ENCODE peak calls at places on chromosomes 11 and 22, in five cellular contexts. One of them, this sample, is unnamed.

GRCh38 chr11:45880772-45881570 is 4.5 kb upstream of the MAPK8IP1 start:
- DNase-seq in lower lobe of right lung: no peak
- DNase-seq in activated T-helper 1 cell treated with anti-CD3 and anti-CD28 coated beads, Interleukin-2, amount 50 U/mL, for 16 hours: no peak
- DNase-seq in GM23248: no peak
- DNase-seq in stimulated activated CD4-positive, alpha-beta T cell treated with anti-CD3 and anti-CD28 coated beads, Interleukin-15, amount 100 ng/mL, for 24 hours: no peak
- DNase-seq in this sample: no peak

GRCh38 chr11:125550780-125551179 is 18.5 kb upstream of the EI24 start:
- DNase-seq in stimulated activated CD4-positive, alpha-beta T cell treated with anti-CD3 and anti-CD28 coated beads, Interleukin-15, amount 100 ng/mL, for 24 hours: no peak
- DNase-seq in lower lobe of right lung: no peak
- DNase-seq in GM23248: no peak
- DNase-seq in activated T-helper 1 cell treated with anti-CD3 and anti-CD28 coated beads, Interleukin-2, amount 50 U/mL, for 16 hours: no peak
- DNase-seq in this sample: no peak

GRCh38 chr22:37681556-37682049 is 4.5 kb upstream of the NOL12 start:
- DNase-seq in activated T-helper 1 cell treated with anti-CD3 and anti-CD28 coated beads, Interleukin-2, amount 50 U/mL, for 16 hours: peak
- DNase-seq in stimulated activated CD4-positive, alpha-beta T cell treated with anti-CD3 and anti-CD28 coated beads, Interleukin-15, amount 100 ng/mL, for 24 hours: peak
- DNase-seq in GM23248: peak
- DNase-seq in lower lobe of right lung: peak
- DNase-seq in this sample: peak

GRCh38 chr11:70502677-70503076 is 104.3 kb downstream of the CTTN start:
- DNase-seq in lower lobe of right lung: peak
- DNase-seq in GM23248: no peak
- DNase-seq in stimulated activated CD4-positive, alpha-beta T cell treated with anti-CD3 and anti-CD28 coated beads, Interleukin-15, amount 100 ng/mL, for 24 hours: no peak
- DNase-seq in activated T-helper 1 cell treated with anti-CD3 and anti-CD28 coated beads, Interleukin-2, amount 50 U/mL, for 16 hours: no peak
- DNase-seq in this sample: peak

GRCh38 chr11:122843281-122844150 is 5.2 kb downstream of the CRTAM start:
- DNase-seq in activated T-helper 1 cell treated with anti-CD3 and anti-CD28 coated beads, Interleukin-2, amount 50 U/mL, for 16 hours: no peak
- DNase-seq in GM23248: no peak
- DNase-seq in lower lobe of right lung: no peak
- DNase-seq in stimulated activated CD4-positive, alpha-beta T cell treated with anti-CD3 and anti-CD28 coated beads, Interleukin-15, amount 100 ng/mL, for 24 hours: peak
- DNase-seq in this sample: no peak

GRCh38 chr11:95585071-95585751 is 204.4 kb downstream of the FAM76B start:
- DNase-seq in activated T-helper 1 cell treated with anti-CD3 and anti-CD28 coated beads, Interleukin-2, amount 50 U/mL, for 16 hours: no peak
- DNase-seq in stimulated activated CD4-positive, alpha-beta T cell treated with anti-CD3 and anti-CD28 coated beads, Interleukin-15, amount 100 ng/mL, for 24 hours: no peak
- DNase-seq in GM23248: peak
- DNase-seq in lower lobe of right lung: no peak
- DNase-seq in this sample: no peak

GRCh38 chr22:28148816-28149465 is 229.9 kb upstream of the PITPNB start:
- DNase-seq in lower lobe of right lung: no peak
- DNase-seq in activated T-helper 1 cell treated with anti-CD3 and anti-CD28 coated beads, Interleukin-2, amount 50 U/mL, for 16 hours: no peak
- DNase-seq in stimulated activated CD4-positive, alpha-beta T cell treated with anti-CD3 and anti-CD28 coated beads, Interleukin-15, amount 100 ng/mL, for 24 hours: no peak
- DNase-seq in GM23248: peak
- DNase-seq in this sample: no peak

GRCh38 chr11:65491614-65492386 is 7.0 kb upstream of the MALAT1 start:
- DNase-seq in activated T-helper 1 cell treated with anti-CD3 and anti-CD28 coated beads, Interleukin-2, amount 50 U/mL, for 16 hours: no peak
- DNase-seq in GM23248: peak
- DNase-seq in lower lobe of right lung: peak
- DNase-seq in stimulated activated CD4-positive, alpha-beta T cell treated with anti-CD3 and anti-CD28 coated beads, Interleukin-15, amount 100 ng/mL, for 24 hours: no peak
- DNase-seq in this sample: peak

GRCh38 chr11:17544181-17544622 is at the start of gene USH1C:
- DNase-seq in GM23248: no peak
- DNase-seq in activated T-helper 1 cell treated with anti-CD3 and anti-CD28 coated beads, Interleukin-2, amount 50 U/mL, for 16 hours: no peak
- DNase-seq in lower lobe of right lung: no peak
- DNase-seq in stimulated activated CD4-positive, alpha-beta T cell treated with anti-CD3 and anti-CD28 coated beads, Interleukin-15, amount 100 ng/mL, for 24 hours: peak
- DNase-seq in this sample: no peak

GRCh38 chr11:77159219-77159936 is 31.3 kb downstream of the MYO7A start:
- DNase-seq in activated T-helper 1 cell treated with anti-CD3 and anti-CD28 coated beads, Interleukin-2, amount 50 U/mL, for 16 hours: no peak
- DNase-seq in lower lobe of right lung: no peak
- DNase-seq in GM23248: no peak
- DNase-seq in stimulated activated CD4-positive, alpha-beta T cell treated with anti-CD3 and anti-CD28 coated beads, Interleukin-15, amount 100 ng/mL, for 24 hours: no peak
- DNase-seq in this sample: no peak

GRCh38 chr22:28855355-28856094 is 27.8 kb upstream of the ZNRF3 start:
- DNase-seq in lower lobe of right lung: no peak
- DNase-seq in stimulated activated CD4-positive, alpha-beta T cell treated with anti-CD3 and anti-CD28 coated beads, Interleukin-15, amount 100 ng/mL, for 24 hours: peak
- DNase-seq in GM23248: peak
- DNase-seq in activated T-helper 1 cell treated with anti-CD3 and anti-CD28 coated beads, Interleukin-2, amount 50 U/mL, for 16 hours: peak
- DNase-seq in this sample: no peak

This sample was measured in NCI-H510A.